ENCODE peak calls at places on chromosomes 1 and 21, in four cellular contexts. B is pancreas, X is HFF-Myc, W is BJ. P is an unnamed sample.

GRCh38 chr1:244214009-244214967 is 163.2 kb downstream of the ZBTB18 start:
- DNase-seq in B (no peak), W (peak; percentile 99), X (peak; percentile 99), P (peak; percentile 93)

GRCh38 chr1:45913183-45913924 is 109.9 kb downstream of the MAST2 start:
- DNase-seq in W (peak; percentile 90), B (no peak), X (peak; percentile 54), P (peak; percentile 98)

GRCh38 chr21:43851593-43851992 is 13.4 kb upstream of the AGPAT3 start:
- DNase-seq in W (no peak), B (no peak), X (no peak), P (no peak)

GRCh38 chr21:44405948-44406872 is 49.1 kb upstream of the LRRC3 start:
- DNase-seq in B (no peak), W (peak; percentile 4), X (no peak), P (no peak)

GRCh38 chr1:62386351-62387121 is 50.3 kb upstream of the USP1 start:
- DNase-seq in W (no peak), B (no peak), X (no peak), P (no peak)

GRCh38 chr1:159839135-159839849 is 12.6 kb downstream of the SLAMF8 start:
- DNase-seq in W (no peak), X (no peak), B (no peak), P (no peak)

GRCh38 chr1:161038523-161039153 is at the start of gene TSTD1:
- DNase-seq in W (no peak), X (no peak), B (peak; percentile 77), P (no peak)

GRCh38 chr1:42999308-42999707 is 40.6 kb upstream of the SLC2A1 start:
- DNase-seq in B (no peak), X (peak; percentile 4), W (peak; percentile 18), P (no peak)

GRCh38 chr21:42304556-42305454 is 10.4 kb downstream of the TFF3 start:
- DNase-seq in X (no peak), W (no peak), B (no peak), P (no peak)

GRCh38 chr1:12565094-12565965 is 52.7 kb downstream of the DHRS3 start:
- DNase-seq in X (no peak), W (no peak), B (no peak), P (no peak)

GRCh38 chr21:34801519-34802132 is 132.8 kb downstream of the CLIC6 start:
- DNase-seq in B (no peak), X (no peak), W (no peak), P (no peak)

GRCh38 chr1:24897263-24898151 is 32.6 kb downstream of the RUNX3 start:
- DNase-seq in X (no peak), B (no peak), W (no peak), P (no peak)

GRCh38 chr1:65075123-65075976 is 72.7 kb upstream of the AK4 start:
- DNase-seq in B (peak; percentile 43), X (peak; percentile 43), W (no peak), P (no peak)

GRCh38 chr1:38272515-38272914 is 225.9 kb upstream of the POU3F1 start:
- DNase-seq in X (no peak), B (no peak), W (no peak), P (no peak)

GRCh38 chr1:37069406-37069805 is 35.1 kb upstream of the GRIK3 start:
- DNase-seq in X (no peak), B (no peak), W (no peak), P (no peak)

GRCh38 chr1:22889213-22889827 is 83.3 kb downstream of the LACTBL1 start:
- DNase-seq in X (no peak), B (no peak), W (no peak), P (no peak)

GRCh38 chr1:29712275-29712633 is 475.9 kb downstream of the PTPRU start:
- DNase-seq in W (no peak), B (no peak), X (no peak), P (no peak)

GRCh38 chr1:21262282-21263051 is 27.8 kb downstream of the ECE1 start:
- DNase-seq in B (peak; percentile 83), W (peak; percentile 75), X (peak; percentile 85), P (peak; percentile 91)

GRCh38 chr21:37119421-37120218 is 46.6 kb downstream of the TTC3 start:
- DNase-seq in W (no peak), B (no peak), X (no peak), P (no peak)

GRCh38 chr1:26993237-26994019 is at the start of gene TRNP1:
- DNase-seq in W (no peak), B (peak; percentile 70), X (no peak), P (peak; percentile 45)

GRCh38 chr1:183676515-183677189 is 23.5 kb upstream of the APOBEC4 start:
- DNase-seq in W (no peak), X (no peak), B (no peak), P (peak; percentile 43)

GRCh38 chr1:206703647-206704046 is 18.9 kb downstream of the MAPKAPK2 start:
- DNase-seq in W (no peak), X (no peak), B (no peak), P (no peak)

DNA sequence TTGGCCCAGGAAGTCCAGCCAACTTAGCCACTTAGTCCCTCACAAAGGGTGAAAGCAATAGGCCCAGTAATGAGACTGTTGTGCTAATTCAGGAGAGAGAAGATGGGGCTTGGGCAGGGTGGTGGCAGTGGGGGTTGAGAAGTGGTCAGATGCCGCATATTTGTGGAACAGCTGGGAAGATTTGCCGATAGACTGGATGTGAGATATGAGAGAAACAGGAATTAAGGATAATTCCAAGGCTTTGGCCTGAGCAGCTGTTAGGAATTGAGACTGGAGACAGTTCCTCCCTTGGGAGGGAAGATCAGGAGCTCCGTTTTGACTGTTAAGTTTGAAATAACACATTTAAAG is 323.6 kb upstream of the FAM78B start:
- DNase-seq in B (no peak), W (no peak), X (no peak), P (no peak)
- H3K4me3 ChIP-seq in B (peak overlapping the region; percentile 31), W (no peak overlapping the region), X (no peak overlapping the region), P (no peak overlapping the region)

GRCh38 chr1:203273869-203274602 is 31.3 kb upstream of the BTG2 start:
- DNase-seq in X (no peak), W (no peak), B (no peak), P (no peak)

GRCh38 chr1:203273206-203273868 is 32.0 kb upstream of the BTG2 start:
- DNase-seq in X (peak; percentile 55), W (no peak), B (peak; percentile 86), P (no peak)

GRCh38 chr1:203271018-203271743 is 34.1 kb upstream of the BTG2 start:
- DNase-seq in B (peak; percentile 57), W (no peak), X (no peak), P (no peak)

GRCh38 chr1:203271962-203272632 is 33.2 kb upstream of the BTG2 start:
- DNase-seq in X (no peak), W (no peak), B (no peak), P (no peak)

GRCh38 chr1:203272633-203273205 is 32.6 kb upstream of the BTG2 start:
- DNase-seq in W (no peak), B (no peak), X (no peak), P (no peak)
- H3K4me3 ChIP-seq in W (no peak overlapping the region), B (peak overlapping the region; percentile 40), X (no peak overlapping the region), P (peak overlapping the region; percentile 17)

GRCh38 chr21:39613029-39613934 is 542 bp downstream of the B3GALT5 start:
- DNase-seq in X (no peak), B (no peak), W (no peak), P (no peak)
- H3K4me3 ChIP-seq in X (peak overlapping the region; percentile 50), B (peak overlapping the region; percentile 48), W (peak overlapping the region; percentile 33), P (peak overlapping the region; percentile 51)

GRCh38 chr1:225851810-225852209 is 30.4 kb downstream of the TMEM63A start:
- DNase-seq in W (no peak), B (no peak), X (no peak), P (no peak)
- H3K4me3 ChIP-seq in W (no peak overlapping the region), B (no peak overlapping the region), X (no peak overlapping the region), P (no peak overlapping the region)

GRCh38 chr1:10402729-10403274 is 3.9 kb downstream of the PGD start:
- DNase-seq in W (no peak), X (no peak), B (no peak), P (no peak)

GRCh38 chr1:10399487-10399917 is 638 bp downstream of the PGD start:
- DNase-seq in B (peak; percentile 7), X (no peak), W (no peak), P (no peak)

GRCh38 chr1:10400013-10400412 is 1.1 kb downstream of the PGD start:
- DNase-seq in W (no peak), X (no peak), B (no peak), P (no peak)

GRCh38 chr1:10398734-10399486 is at the start of gene PGD:
- DNase-seq in B (peak; percentile 98), X (peak; percentile 94), W (peak; percentile 83), P (peak; percentile 95)

DNA sequence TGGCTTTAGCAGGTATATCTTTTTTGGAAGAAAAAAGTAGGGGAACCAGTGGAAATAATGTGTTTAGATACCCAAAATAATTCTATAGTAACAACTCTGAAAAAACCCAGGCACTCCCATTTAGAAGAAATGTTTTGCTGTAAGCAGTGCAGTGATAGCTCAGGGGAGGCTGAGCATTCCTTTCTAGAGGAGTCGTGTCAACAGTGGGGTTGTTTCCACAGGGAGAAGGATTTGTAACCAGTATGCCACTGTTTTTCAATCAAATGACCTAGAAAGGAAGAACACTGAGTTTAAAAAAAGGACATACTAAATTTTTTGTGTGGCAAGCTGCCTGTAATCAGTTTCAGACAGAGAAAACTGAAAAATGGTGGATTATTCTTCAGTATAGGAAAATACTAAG is 2.4 kb downstream of the PGD start:
- DNase-seq in X (no peak), B (no peak), W (no peak), P (no peak)
- H3K4me3 ChIP-seq in X (no peak overlapping the region), B (no peak overlapping the region), W (no peak overlapping the region), P (peak overlapping the region; percentile 94)

DNA sequence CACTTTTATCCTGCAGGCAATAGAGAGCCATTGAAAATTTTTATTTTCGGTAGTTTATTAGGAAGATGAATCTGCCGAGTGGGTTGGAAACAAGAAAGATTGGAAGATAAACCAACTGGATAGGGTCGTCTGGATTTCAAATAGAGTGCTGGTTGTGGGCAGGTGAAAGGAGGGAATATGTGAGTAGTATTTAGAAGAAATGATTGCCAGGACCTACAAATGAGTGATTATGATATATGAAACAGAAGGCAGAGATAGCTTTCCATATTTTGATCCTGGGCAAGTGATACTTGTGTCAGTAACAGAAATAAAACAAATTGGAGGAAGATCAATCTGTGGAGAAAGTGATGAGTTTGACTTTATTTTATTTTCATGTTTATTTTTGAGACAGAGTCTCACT is 2.5 kb downstream of the CNIH4 start:
- DNase-seq in W (no peak), X (no peak), B (no peak), P (no peak)
- H3K4me3 ChIP-seq in W (no peak overlapping the region), X (no peak overlapping the region), B (no peak overlapping the region), P (no peak overlapping the region)

GRCh38 chr21:46226146-46226545 is 2.4 kb downstream of the LSS start:
- DNase-seq in W (no peak), X (no peak), B (no peak), P (no peak)
- H3K4me3 ChIP-seq in W (no peak overlapping the region), X (peak overlapping the region; percentile 88), B (no peak overlapping the region), P (peak overlapping the region; percentile 79)

DNA sequence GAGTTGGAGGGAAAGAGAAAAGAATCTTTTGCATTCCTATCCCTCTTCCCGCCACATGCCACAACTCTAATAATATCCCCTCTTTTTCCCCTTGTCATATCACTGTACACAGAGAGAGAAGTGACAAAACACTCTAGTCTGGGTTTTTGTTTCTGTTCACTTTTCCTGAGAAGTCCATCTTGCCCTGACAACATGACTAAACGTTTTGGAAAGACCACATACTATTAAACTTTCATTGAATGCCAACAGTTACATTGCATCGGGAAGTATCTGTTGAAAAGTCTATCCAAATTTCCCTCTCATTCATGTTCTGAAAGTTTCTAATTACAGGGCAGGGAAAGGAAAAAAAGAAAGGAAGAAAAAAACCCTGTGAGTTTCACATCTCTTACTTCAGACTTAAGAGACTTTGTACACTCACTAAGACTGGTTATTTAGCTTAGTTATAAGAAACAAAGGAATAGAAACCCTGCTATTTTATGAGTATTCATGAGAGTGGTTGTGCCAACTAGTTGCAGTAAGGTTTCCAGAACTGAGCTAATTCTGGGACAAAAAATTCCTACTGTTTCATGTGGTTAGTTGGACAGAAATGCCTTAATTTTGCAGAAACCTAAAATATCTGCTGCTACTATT is 16.9 kb downstream of the PLA2G4A start:
- DNase-seq in B (no peak), W (no peak), X (no peak), P (no peak)
- H3K4me3 ChIP-seq in B (no peak overlapping the region), W (no peak overlapping the region), X (no peak overlapping the region), P (no peak overlapping the region)

P was measured in skeletal muscle cell.